ENCODE peak calls at places on chromosome 20, in five cellular contexts. B is breast epithelium, W is fibroblast of the aortic adventitia, Z is spleen, J is fibroblast of mammary gland. H is an unnamed sample.

GRCh38 chr20:48397689-48398005 is 430.2 kb downstream of the PREX1 start:
- DNase-seq in B (no peak), W (no peak), Z (no peak), J (no peak), H (peak; percentile 76)

GRCh38 chr20:49641683-49642649 is 71.7 kb downstream of the B4GALT5 start:
- DNase-seq in B (no peak), W (no peak), Z (no peak), J (no peak), H (no peak)

GRCh38 chr20:1401431-1401907 is 8.6 kb upstream of the FKBP1A start:
- DNase-seq in B (no peak), W (no peak), Z (no peak), J (no peak), H (no peak)

GRCh38 chr20:41854765-41855164 is 236.6 kb upstream of the CHD6 start:
- DNase-seq in B (no peak), W (no peak), Z (no peak), J (peak; percentile 16), H (no peak)

GRCh38 chr20:50540620-50541605 is 30.7 kb downstream of the PTPN1 start:
- DNase-seq in B (no peak), W (peak; percentile 95), Z (no peak), J (peak; percentile 81), H (no peak)

GRCh38 chr20:58634121-58634817 is 16.8 kb upstream of the STX16 start:
- DNase-seq in B (no peak), W (no peak), Z (peak; percentile 45), J (peak; percentile 88), H (peak; percentile 59)

GRCh38 chr20:1877604-1878195 is 17.5 kb upstream of the SIRPA start:
- DNase-seq in B (no peak), W (no peak), Z (no peak), J (no peak), H (no peak)

GRCh38 chr20:36754656-36755222 is 8.8 kb upstream of the NDRG3 start:
- DNase-seq in B (peak; percentile 25), W (peak; percentile 88), Z (no peak), J (peak; percentile 82), H (peak; percentile 57)

GRCh38 chr20:31663838-31664695 is 26.4 kb downstream of the COX4I2 start:
- DNase-seq in B (no peak), W (no peak), Z (no peak), J (no peak), H (no peak)

GRCh38 chr20:59746155-59746554 is 141.8 kb downstream of the PHACTR3 start:
- DNase-seq in B (no peak), W (no peak), Z (no peak), J (no peak), H (no peak)

GRCh38 chr20:4418141-4418540 is 303.6 kb upstream of the PRND start:
- DNase-seq in B (no peak), W (no peak), Z (no peak), J (no peak), H (no peak)

GRCh38 chr20:2289475-2289874 is 6.3 kb upstream of the TGM3 start:
- DNase-seq in B (no peak), W (no peak), Z (no peak), J (no peak), H (no peak)

GRCh38 chr20:17504326-17504897 is 26.8 kb downstream of the BFSP1 start:
- DNase-seq in B (no peak), W (peak; percentile 10), Z (peak; percentile 83), J (no peak), H (no peak)

GRCh38 chr20:3753098-3753497 is 14.5 kb downstream of the ADISSP start:
- DNase-seq in B (no peak), W (peak; percentile 82), Z (no peak), J (peak; percentile 82), H (peak; percentile 62)

GRCh38 chr20:51788822-51789221 is 13.5 kb downstream of the SALL4 start:
- DNase-seq in B (no peak), W (no peak), Z (no peak), J (no peak), H (no peak)

GRCh38 chr20:266213-266603 is 8.7 kb downstream of the DEFB132 start:
- DNase-seq in B (no peak), W (no peak), Z (no peak), J (no peak), H (no peak)

GRCh38 chr20:25023316-25023715 is 30.8 kb upstream of the APMAP start:
- DNase-seq in B (no peak), W (no peak), Z (peak; percentile 47), J (no peak), H (no peak)

GRCh38 chr20:34886122-34886521 is 9.7 kb downstream of the ACSS2 start:
- DNase-seq in B (no peak), W (no peak), Z (no peak), J (no peak), H (no peak)

GRCh38 chr20:45905505-45906079 is 6.4 kb downstream of the PLTP start:
- DNase-seq in B (no peak), W (peak; percentile 75), Z (no peak), J (peak; percentile 79), H (no peak)

GRCh38 chr20:48574383-48574782 is 253.4 kb downstream of the PREX1 start:
- DNase-seq in B (no peak), W (no peak), Z (no peak), J (peak; percentile 14), H (no peak)

DNA sequence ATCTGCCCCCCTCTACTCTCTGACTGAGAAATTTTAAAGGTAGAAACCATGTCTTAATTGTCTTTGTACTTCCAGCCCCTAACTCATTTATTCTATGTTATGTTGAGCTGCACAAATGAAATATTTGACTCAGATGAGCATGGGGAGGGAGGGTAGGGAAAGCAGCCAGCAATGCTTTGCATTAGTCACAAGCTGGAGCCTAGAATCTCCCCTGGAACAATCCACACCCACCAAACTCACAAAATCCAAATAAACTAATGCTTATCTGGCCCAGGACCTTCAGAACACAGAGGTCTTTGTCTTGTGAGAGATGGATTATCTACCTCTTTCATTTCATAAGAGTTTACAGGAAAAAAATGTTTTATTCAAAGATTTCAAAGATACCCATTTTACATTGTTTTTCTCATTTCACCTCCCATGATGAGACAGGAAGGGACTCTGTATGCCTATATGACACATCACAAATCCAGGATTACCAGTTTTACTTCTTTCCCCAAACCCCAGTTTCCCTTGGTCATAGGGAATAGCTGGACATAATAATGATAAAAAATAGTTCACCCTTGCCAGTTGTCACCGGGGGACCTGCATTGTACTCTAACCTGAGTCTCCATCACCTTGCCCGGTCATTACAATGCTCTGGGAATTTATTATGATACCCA is 466.9 kb downstream of the KIF16B start:
- DNase-seq in B (no peak), W (no peak), Z (no peak), J (peak; percentile 10), H (no peak)
- H3K4me3 ChIP-seq in B (no peak overlapping the region), W (no peak overlapping the region), Z (no peak overlapping the region), J (no peak overlapping the region), H (no peak overlapping the region)

GRCh38 chr20:47243003-47243402 is 113.5 kb downstream of the ZMYND8 start:
- DNase-seq in B (no peak), W (no peak), Z (no peak), J (no peak), H (no peak)
- TF ChIP-seq CTCF in B (no peak), W (no peak), Z (no peak), J (no peak), H (no peak)

GRCh38 chr20:57483287-57484050 is 41.5 kb downstream of the CTCFL start:
- DNase-seq in B (no peak), W (no peak), Z (peak; percentile 41), J (no peak), H (no peak)
- H3K4me3 ChIP-seq in B (no peak overlapping the region), W (no peak overlapping the region), Z (no peak overlapping the region), J (no peak overlapping the region), H (no peak overlapping the region)

DNA sequence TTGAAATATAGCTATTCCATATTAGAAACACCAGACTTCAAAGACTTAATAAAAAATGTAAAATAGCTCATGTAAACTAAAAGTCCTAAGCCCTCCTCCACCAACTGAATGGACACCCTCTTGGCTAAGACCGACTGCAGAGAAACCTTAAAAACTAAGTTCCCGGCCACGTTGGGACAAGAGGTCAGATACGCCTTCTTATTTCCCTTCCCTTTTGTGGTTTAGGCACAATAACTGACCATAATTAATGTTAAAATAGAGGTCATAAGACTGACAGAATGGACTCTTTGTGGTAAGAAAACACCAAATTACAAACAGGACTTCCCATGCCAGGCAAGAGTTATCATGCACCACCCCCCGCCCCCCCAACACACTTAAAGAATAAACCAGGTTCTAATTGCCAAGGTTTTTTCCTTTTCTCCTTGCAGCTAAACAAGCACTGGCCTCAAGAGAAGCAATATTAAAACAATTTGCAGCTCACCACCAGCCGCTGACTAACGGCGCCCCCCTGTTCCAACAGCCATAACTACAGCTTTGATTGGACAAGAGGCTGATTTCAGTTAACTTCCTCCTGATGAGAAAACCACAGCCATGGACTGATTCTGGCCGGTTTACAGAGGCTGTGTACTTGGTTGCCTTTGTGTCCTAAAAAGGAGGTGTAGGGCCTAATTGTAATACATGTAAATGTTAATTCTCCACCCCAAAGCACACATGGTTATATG is 10.7 kb upstream of the LAMP5 start:
- DNase-seq in B (no peak), W (no peak), Z (no peak), J (peak; percentile 77), H (no peak)
- TF ChIP-seq CTCF in B (no peak), W (no peak), Z (no peak), J (peak; percentile 5), H (no peak)

GRCh38 chr20:62643521-62644043 is 1.3 kb downstream of the SLCO4A1 start:
- DNase-seq in B (no peak), W (peak; percentile 37), Z (no peak), J (peak; percentile 10), H (no peak)

GRCh38 chr20:62644802-62645496 is 2.6 kb downstream of the SLCO4A1 start:
- DNase-seq in B (no peak), W (no peak), Z (no peak), J (no peak), H (no peak)

GRCh38 chr20:62642666-62643520 is 590 bp downstream of the SLCO4A1 start:
- DNase-seq in B (no peak), W (peak; percentile 30), Z (peak; percentile 91), J (peak; percentile 17), H (no peak)

GRCh38 chr20:62645613-62646012 is 3.3 kb downstream of the SLCO4A1 start:
- DNase-seq in B (no peak), W (no peak), Z (no peak), J (no peak), H (no peak)

GRCh38 chr20:62644044-62644795 is 1.9 kb downstream of the SLCO4A1 start:
- DNase-seq in B (no peak), W (no peak), Z (peak; percentile 79), J (no peak), H (no peak)
- H3K4me3 ChIP-seq in B (peak overlapping the region; percentile 11), W (no peak overlapping the region), Z (no peak overlapping the region), J (no peak overlapping the region), H (no peak overlapping the region)

GRCh38 chr20:21684671-21685070 is 20.8 kb upstream of the PAX1 start:
- DNase-seq in B (no peak), W (no peak), Z (no peak), J (no peak), H (no peak)
- TF ChIP-seq CTCF in B (no peak), W (no peak), Z (no peak), J (no peak), H (no peak)